ENCODE peak calls at places on chromosomes 16 and 17, in seven cellular contexts. P is GM23338, Z is AG10803, J is neural progenitor cell, R is pancreas, W is nephron progenitor cell, F is esophagus squamous epithelium. D is an unnamed sample.

GRCh38 chr17:38434178-38434665 is 6.0 kb downstream of the ARHGAP23 start:
- DNase-seq in P (no peak), Z (no peak), J (no peak), R (no peak), W (no peak), F (no peak), D (no peak)

GRCh38 chr16:75193730-75194444 is 13.1 kb downstream of the CTRB2 start:
- DNase-seq in P (no peak), Z (no peak), J (no peak), R (no peak), W (no peak), F (no peak), D (no peak)

GRCh38 chr17:73091770-73092517 is 544 bp downstream of the SLC39A11 start:
- DNase-seq in P (peak; percentile 72), Z (no peak), J (peak; percentile 71), R (peak; percentile 39), W (peak; percentile 51), F (no peak), D (peak; percentile 33)

GRCh38 chr17:27381007-27381501 is 75.2 kb upstream of the KSR1 start:
- DNase-seq in P (peak; percentile 95), Z (peak; percentile 32), J (peak; percentile 80), R (peak; percentile 67), W (peak; percentile 74), F (no peak), D (peak; percentile 40)

GRCh38 chr17:82962163-82962720 is 117.2 kb upstream of the METRNL start:
- DNase-seq in P (no peak), Z (peak; percentile 48), J (no peak), R (no peak), W (no peak), F (no peak), D (no peak)

GRCh38 chr16:29029168-29029994 is 44.5 kb downstream of the LAT start:
- DNase-seq in P (peak; percentile 57), Z (peak; percentile 82), J (peak; percentile 71), R (no peak), W (peak; percentile 15), F (no peak), D (no peak)

GRCh38 chr17:42525221-42525620 is 10.8 kb upstream of the NAGLU start:
- DNase-seq in P (no peak), Z (peak; percentile 94), J (no peak), R (no peak), W (no peak), F (no peak), D (no peak)

GRCh38 chr16:1458977-1459341 is 14.6 kb upstream of the CCDC154 start:
- DNase-seq in P (no peak), Z (no peak), J (no peak), R (no peak), W (no peak), F (no peak), D (no peak)

GRCh38 chr17:35766903-35767510 is 6.3 kb downstream of the C17orf50 start:
- DNase-seq in P (no peak), Z (peak; percentile 42), J (no peak), R (no peak), W (no peak), F (no peak), D (no peak)

GRCh38 chr17:8488931-8489330 is 53.2 kb downstream of the NDEL1 start:
- DNase-seq in P (no peak), Z (peak; percentile 96), J (no peak), R (no peak), W (no peak), F (no peak), D (peak; percentile 81)

GRCh38 chr16:85569615-85570212 is 43.4 kb upstream of the GSE1 start:
- DNase-seq in P (peak; percentile 66), Z (peak; percentile 47), J (no peak), R (no peak), W (no peak), F (no peak), D (no peak)

GRCh38 chr17:34382586-34383224 is 19.7 kb upstream of the CCL1 start:
- DNase-seq in P (no peak), Z (no peak), J (no peak), R (no peak), W (no peak), F (no peak), D (no peak)

GRCh38 chr16:79037429-79038373 is 562.8 kb downstream of the MAF start:
- DNase-seq in P (no peak), Z (no peak), J (no peak), R (peak; percentile 23), W (no peak), F (no peak), D (no peak)

GRCh38 chr17:40963838-40964237 is 2.9 kb downstream of the KRT39 start:
- DNase-seq in P (peak; percentile 55), Z (no peak), J (no peak), R (no peak), W (no peak), F (no peak), D (no peak)

GRCh38 chr16:4059969-4060368 is 56.3 kb downstream of the ADCY9 start:
- DNase-seq in P (no peak), Z (no peak), J (no peak), R (no peak), W (no peak), F (no peak), D (no peak)

GRCh38 chr17:51153210-51154072 is at the start of gene NME1:
- DNase-seq in P (peak; percentile 99), Z (peak; percentile 100), J (peak; percentile 98), R (peak; percentile 93), W (peak; percentile 97), F (peak; percentile 89), D (peak; percentile 98)

GRCh38 chr17:51155416-51155815 is 2.1 kb downstream of the NME1 start:
- DNase-seq in P (no peak), Z (no peak), J (no peak), R (no peak), W (no peak), F (no peak), D (no peak)

GRCh38 chr17:51150932-51151331 is 2.4 kb upstream of the NME1 start:
- DNase-seq in P (no peak), Z (no peak), J (no peak), R (no peak), W (no peak), F (no peak), D (no peak)

GRCh38 chr17:51152766-51153209 is 571 bp upstream of the NME1 start:
- DNase-seq in P (no peak), Z (no peak), J (no peak), R (no peak), W (no peak), F (no peak), D (no peak)

DNA sequence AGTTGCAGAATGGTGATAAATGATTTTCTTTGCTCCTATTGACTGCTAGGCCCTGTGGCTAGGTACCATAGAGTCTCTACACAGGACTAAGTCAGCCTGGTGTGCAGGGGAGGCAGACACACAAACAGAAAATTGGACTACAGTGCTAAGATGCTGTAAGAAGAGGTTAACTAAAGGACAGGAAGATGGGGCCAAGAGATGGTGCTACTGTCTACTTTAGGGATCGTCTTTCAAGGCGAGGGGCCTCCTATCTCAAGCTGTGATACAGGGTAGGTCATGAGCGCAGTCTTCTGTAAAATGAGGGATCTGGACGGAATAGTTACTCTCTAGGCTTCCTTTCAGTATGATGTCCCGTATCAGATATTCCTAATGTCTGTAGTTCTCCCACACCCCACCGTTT is 817 bp downstream of the NME1 start:
- DNase-seq in P (no peak), Z (peak; percentile 17), J (peak; percentile 15), R (no peak), W (no peak), F (no peak), D (no peak)
- TF ChIP-seq CTCF in P (no peak), Z (no peak), J (no peak), R (no peak), W (no peak), F (no peak), D (no peak)

DNA sequence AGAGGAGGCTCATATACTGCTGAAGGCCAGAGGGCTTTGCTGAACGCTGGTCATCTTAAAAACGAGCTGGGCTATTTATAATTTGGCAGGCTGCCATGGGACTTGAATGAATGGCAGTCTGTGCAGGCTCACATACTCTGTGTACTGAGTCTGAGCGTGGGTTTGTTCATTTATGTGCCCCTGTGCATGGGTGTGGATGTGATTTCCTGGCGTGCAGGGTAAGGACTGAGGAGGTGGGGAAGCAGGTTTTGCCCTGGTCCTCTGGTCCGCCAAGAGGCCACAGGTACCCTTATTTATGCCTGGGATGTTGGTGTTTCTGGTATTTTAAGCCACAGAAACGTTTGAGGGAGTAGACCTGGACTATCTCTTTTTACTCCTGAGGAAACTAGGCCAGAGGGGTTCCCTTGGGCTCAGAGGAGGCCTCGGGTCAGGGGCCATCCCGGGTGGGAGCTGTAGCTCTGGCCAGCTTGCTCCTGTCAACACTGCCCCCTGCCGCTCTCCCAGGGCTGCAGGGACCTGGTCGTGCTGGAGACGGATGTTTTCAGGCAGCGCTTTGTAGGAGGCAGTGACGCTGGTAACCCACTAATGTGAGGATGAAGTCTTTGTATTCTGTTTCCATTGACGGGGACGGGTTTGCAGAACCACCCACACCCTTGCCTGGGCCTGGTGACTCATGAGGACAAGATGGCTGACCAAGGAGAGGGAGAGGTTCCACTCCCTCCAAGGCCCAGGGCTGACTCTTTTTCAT is 184.4 kb downstream of the MSI2 start:
- DNase-seq in P (peak; percentile 81), Z (peak; percentile 47), J (peak; percentile 81), R (no peak), W (peak; percentile 74), F (no peak), D (peak; percentile 56)
- TF ChIP-seq CTCF in P (peak; percentile 87), Z (no peak), J (peak; percentile 68), R (no peak), W (peak; percentile 61), F (peak; percentile 31), D (no peak)

DNA sequence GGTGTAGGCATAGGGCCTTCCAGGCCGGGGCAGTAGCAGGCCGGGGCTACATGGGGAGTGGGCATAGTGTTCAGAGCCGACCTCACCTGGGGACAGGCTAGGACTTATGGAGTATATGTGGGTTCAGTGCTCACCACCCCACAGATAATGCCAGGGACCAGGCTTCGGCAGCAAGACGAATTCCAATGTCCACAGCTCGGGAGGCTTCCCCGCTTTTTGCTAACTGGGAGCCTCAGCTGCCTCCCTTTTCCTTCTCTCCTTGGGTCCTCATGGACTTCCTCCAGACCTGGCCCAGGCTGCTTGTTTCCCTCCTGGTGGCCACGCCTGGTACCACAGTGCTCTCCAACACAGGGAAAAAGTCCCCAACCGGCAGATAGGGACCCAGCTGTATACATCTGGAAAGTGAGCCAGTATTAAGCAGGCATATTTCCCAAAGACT is 20.1 kb upstream of the SLC46A1 start:
- DNase-seq in P (peak; percentile 84), Z (no peak), J (peak; percentile 54), R (no peak), W (peak; percentile 39), F (no peak), D (no peak)
- TF ChIP-seq CTCF in P (peak; percentile 61), Z (peak; percentile 32), J (peak; percentile 57), R (peak; percentile 18), W (peak; percentile 51), F (peak; percentile 21), D (no peak)

GRCh38 chr17:12664894-12665262 is 812 bp upstream of the MYOCD start:
- DNase-seq in P (peak; percentile 47), Z (no peak), J (peak; percentile 22), R (no peak), W (no peak), F (no peak), D (no peak)

GRCh38 chr17:12664252-12664651 is 1.4 kb upstream of the MYOCD start:
- DNase-seq in P (no peak), Z (no peak), J (no peak), R (no peak), W (no peak), F (no peak), D (no peak)

GRCh38 chr17:12667299-12667958 is 1.7 kb downstream of the MYOCD start:
- DNase-seq in P (peak; percentile 88), Z (peak; percentile 55), J (peak; percentile 85), R (no peak), W (peak; percentile 29), F (no peak), D (no peak)

GRCh38 chr17:12666718-12667117 is 1.0 kb downstream of the MYOCD start:
- DNase-seq in P (no peak), Z (no peak), J (no peak), R (no peak), W (no peak), F (no peak), D (no peak)

GRCh38 chr17:12665263-12666210 is at the start of gene MYOCD:
- DNase-seq in P (peak; percentile 94), Z (no peak), J (peak; percentile 97), R (peak; percentile 23), W (peak; percentile 83), F (no peak), D (peak; percentile 37)
- TF ChIP-seq CTCF in P (peak; percentile 5), Z (no peak), J (peak; percentile 6), R (no peak), W (no peak), F (no peak), D (peak; percentile 5)